ENCODE peak calls at places on chromosomes 6 and 20, in five cellular contexts. L is GM19239; N is MV-4-11; P is stimulated activated CD4-positive, alpha-beta T cell treated with anti-CD3 and anti-CD28 coated beads, Interleukin-12 subunit alpha, Interleukin-12 subunit beta, amount 100 ng/mL, for 4 hours; S is IMR-90. Z is an unnamed sample.

GRCh38 chr6:91299544-91300491 is 712.9 kb upstream of the MAP3K7 start:
- DNase-seq in L (no peak), N (no peak), P (no peak), S (peak; percentile 73), Z (no peak)

GRCh38 chr6:53064726-53065265 is 408 bp upstream of the FBXO9 start:
- DNase-seq in L (peak; percentile 73), N (peak; percentile 98), P (peak; percentile 90), S (peak; percentile 97), Z (peak; percentile 98)

GRCh38 chr6:1326535-1327121 is 14.7 kb downstream of the FOXQ1 start:
- DNase-seq in L (no peak), N (no peak), P (no peak), S (peak; percentile 67), Z (no peak)

GRCh38 chr6:43771210-43771857 is 1.3 kb downstream of the VEGFA start:
- DNase-seq in L (peak; percentile 50), N (peak; percentile 24), P (peak; percentile 70), S (peak; percentile 45), Z (peak; percentile 86)

GRCh38 chr6:10725716-10726115 is 2.8 kb downstream of the TMEM14C start:
- DNase-seq in L (no peak), N (no peak), P (no peak), S (no peak), Z (no peak)

GRCh38 chr6:8391934-8392333 is 43.4 kb downstream of the SLC35B3 start:
- DNase-seq in L (no peak), N (no peak), P (no peak), S (no peak), Z (no peak)

GRCh38 chr20:48538058-48538825 is 289.6 kb downstream of the PREX1 start:
- DNase-seq in L (no peak), N (no peak), P (no peak), S (peak; percentile 52), Z (no peak)

GRCh38 chr6:155402656-155403304 is 52.9 kb downstream of the NOX3 start:
- DNase-seq in L (no peak), N (no peak), P (no peak), S (no peak), Z (no peak)

GRCh38 chr20:61925555-61926252 is 140.0 kb downstream of the TAF4 start:
- DNase-seq in L (no peak), N (no peak), P (no peak), S (peak; percentile 65), Z (no peak)

GRCh38 chr20:33684533-33685327 is 1.5 kb downstream of the E2F1 start:
- DNase-seq in L (no peak), N (no peak), P (no peak), S (no peak), Z (no peak)

GRCh38 chr6:157822221-157823000 is 635 bp upstream of the SNX9 start:
- DNase-seq in L (peak; percentile 6), N (no peak), P (no peak), S (no peak), Z (no peak)

GRCh38 chr6:22036267-22036666 is 260.6 kb downstream of the PRL start:
- DNase-seq in L (no peak), N (no peak), P (no peak), S (peak; percentile 35), Z (peak; percentile 61)

GRCh38 chr6:165404703-165405102 is 95.3 kb upstream of the C6orf118 start:
- DNase-seq in L (no peak), N (no peak), P (no peak), S (peak; percentile 5), Z (no peak)

GRCh38 chr20:33812673-33813462 is 1.7 kb downstream of the CHMP4B start:
- DNase-seq in L (no peak), N (peak; percentile 13), P (no peak), S (no peak), Z (no peak)

GRCh38 chr6:71080151-71080550 is 123.3 kb upstream of the B3GAT2 start:
- DNase-seq in L (no peak), N (no peak), P (no peak), S (no peak), Z (no peak)

GRCh38 chr20:63707558-63708300 is at the start of the genes ARFRP1 and ZGPAT:
- DNase-seq in L (peak; percentile 92), N (peak; percentile 82), P (peak; percentile 87), S (peak; percentile 67), Z (peak; percentile 91)

GRCh38 chr6:36373368-36374009 is 14.0 kb downstream of the ETV7 start:
- DNase-seq in L (no peak), N (no peak), P (no peak), S (no peak), Z (no peak)

GRCh38 chr6:116313377-116313776 is 33.6 kb upstream of the TSPYL1 start:
- DNase-seq in L (no peak), N (no peak), P (no peak), S (peak; percentile 42), Z (no peak)

GRCh38 chr20:37383229-37383989 is 37.5 kb downstream of the SRC start:
- DNase-seq in L (no peak), N (no peak), P (no peak), S (peak; percentile 18), Z (no peak)

GRCh38 chr6:138920906-138921305 is 67.1 kb downstream of the REPS1 start:
- DNase-seq in L (no peak), N (no peak), P (no peak), S (no peak), Z (no peak)

GRCh38 chr6:111918825-111919224 is 45.6 kb upstream of the FYN start:
- DNase-seq in L (no peak), N (peak; percentile 82), P (no peak), S (peak; percentile 79), Z (no peak)

GRCh38 chr20:41738584-41739193 is 120.5 kb upstream of the CHD6 start:
- DNase-seq in L (peak; percentile 22), N (peak; percentile 36), P (peak; percentile 25), S (peak; percentile 31), Z (peak; percentile 53)

GRCh38 chr20:42197599-42197998 is 579.4 kb upstream of the CHD6 start:
- DNase-seq in L (no peak), N (no peak), P (no peak), S (no peak), Z (no peak)

GRCh38 chr6:11198663-11199603 is 33.5 kb downstream of the NEDD9 start:
- DNase-seq in L (peak; percentile 22), N (peak; percentile 44), P (no peak), S (no peak), Z (no peak)

GRCh38 chr20:1935696-1936366 is 40.6 kb downstream of the SIRPA start:
- DNase-seq in L (no peak), N (no peak), P (no peak), S (no peak), Z (no peak)

GRCh38 chr6:108002365-108003221 is 44.6 kb upstream of the SEC63 start:
- DNase-seq in L (no peak), N (no peak), P (no peak), S (peak; percentile 6), Z (no peak)

GRCh38 chr6:143368426-143368825 is 82.1 kb downstream of the ADAT2 start:
- DNase-seq in L (no peak), N (peak; percentile 24), P (no peak), S (peak; percentile 77), Z (no peak)